ENCODE peak calls at places on chromosomes 1 and 21, in six cellular contexts. D, M, J, S, L and E are unnamed samples.

GRCh38 chr1:40421694-40422384 is 28.4 kb upstream of the ZFP69B start:
- DNase-seq in M (no peak), S (no peak), L (peak; percentile 99), D (no peak), J (no peak), E (no peak)

GRCh38 chr1:21072721-21073120 is 104.0 kb downstream of the EIF4G3 start:
- DNase-seq in L (no peak), S (no peak), J (no peak), M (no peak), D (no peak), E (no peak)

GRCh38 chr21:44011774-44012473 is at the start of gene TRAPPC10:
- DNase-seq in J (peak; percentile 82), M (peak; percentile 92), L (peak; percentile 62), S (peak; percentile 30), D (peak; percentile 62), E (peak; percentile 96)

GRCh38 chr1:154863702-154864174 is 6.3 kb downstream of the KCNN3 start:
- DNase-seq in D (peak; percentile 42), S (peak; percentile 85), L (peak; percentile 34), J (no peak), M (peak; percentile 79), E (peak; percentile 53)

GRCh38 chr1:70085451-70085850 is 119.9 kb downstream of the LRRC40 start:
- DNase-seq in D (no peak), L (no peak), S (no peak), J (no peak), M (no peak), E (no peak)

GRCh38 chr1:154739654-154740053 is 130.4 kb downstream of the KCNN3 start:
- DNase-seq in M (no peak), D (no peak), L (no peak), S (no peak), J (no peak), E (no peak)

GRCh38 chr1:209266590-209267172 is 316.8 kb upstream of the CAMK1G start:
- DNase-seq in S (no peak), L (no peak), J (no peak), M (no peak), D (no peak), E (no peak)

GRCh38 chr1:168621356-168621755 is 45.0 kb downstream of the XCL1 start:
- DNase-seq in D (no peak), L (no peak), S (no peak), J (peak; percentile 69), M (no peak), E (no peak)

GRCh38 chr1:193141804-193142203 is 20.0 kb downstream of the CDC73 start:
- DNase-seq in D (no peak), S (no peak), J (no peak), M (no peak), L (no peak), E (no peak)

DNA sequence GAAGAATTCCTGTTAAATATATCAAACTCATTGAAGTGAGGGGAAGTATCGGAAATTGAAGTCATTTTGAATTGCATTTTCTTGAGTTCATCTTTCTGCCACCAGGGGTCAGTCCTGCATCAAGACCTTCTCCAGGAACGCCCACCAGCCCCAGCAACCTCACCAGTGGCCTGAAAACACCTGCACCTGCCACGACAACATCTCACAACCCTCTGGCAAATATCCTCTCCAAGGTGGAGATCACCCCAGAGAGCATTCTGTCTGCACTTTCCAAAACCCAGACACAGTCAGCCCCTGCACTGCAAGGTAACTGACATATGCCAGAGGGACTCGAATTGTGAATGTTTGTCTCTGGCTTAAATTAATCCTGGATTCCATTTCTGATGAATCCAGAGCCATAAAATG is 22.8 kb upstream of the TARS2 start:
- DNase-seq in S (no peak), L (peak; percentile 51), J (peak; percentile 68), M (peak; percentile 67), D (peak; percentile 41), E (peak; percentile 75)
- TF ChIP-seq YY1 in S (peak; percentile 58), L (no peak), J (no peak), M (no peak), D (no peak), E (no peak)

GRCh38 chr1:203746281-203746680 is 18.7 kb upstream of the LAX1 start:
- DNase-seq in D (no peak), L (no peak), S (no peak), M (no peak), J (no peak), E (no peak)
- TF ChIP-seq YY1 in D (no peak), L (no peak), S (no peak), M (no peak), J (no peak), E (no peak)

DNA sequence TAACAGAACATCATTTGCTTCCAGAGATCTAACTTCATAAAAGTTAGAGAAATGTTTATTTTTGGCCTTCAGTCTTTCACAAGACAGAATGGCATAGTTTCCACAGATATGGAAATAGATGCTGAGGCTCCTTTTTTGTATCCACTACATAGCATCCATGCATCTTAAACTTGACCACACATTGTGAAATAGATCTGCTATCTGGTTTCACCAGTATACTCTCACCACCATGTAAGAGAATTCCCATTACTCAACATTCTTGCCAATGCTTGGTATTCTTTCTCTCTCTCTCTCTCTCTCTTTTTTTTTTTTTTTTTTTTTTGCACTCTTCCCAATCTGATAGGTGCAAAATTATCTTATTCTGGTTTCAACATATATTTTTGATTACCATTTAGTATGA is 52.1 kb upstream of the PRMT6 start:
- DNase-seq in J (no peak), D (no peak), L (no peak), S (no peak), M (no peak), E (no peak)
- TF ChIP-seq YY1 in J (no peak), D (no peak), L (no peak), S (no peak), M (no peak), E (no peak)

GRCh38 chr1:228512852-228513243 is 25.7 kb downstream of the RNF187 start:
- DNase-seq in D (no peak), S (no peak), L (no peak), M (no peak), J (no peak), E (no peak)
- TF ChIP-seq YY1 in D (no peak), S (no peak), L (no peak), M (no peak), J (no peak), E (no peak)

GRCh38 chr1:68204965-68205630 is 27.2 kb downstream of the WLS start:
- DNase-seq in D (no peak), J (no peak), M (no peak), L (no peak), S (no peak), E (no peak)

GRCh38 chr1:68202239-68202832 is 30.0 kb downstream of the WLS start:
- DNase-seq in L (no peak), S (no peak), M (no peak), D (no peak), J (no peak), E (no peak)

GRCh38 chr1:68199603-68200002 is 32.7 kb downstream of the WLS start:
- DNase-seq in M (no peak), J (no peak), S (no peak), L (no peak), D (no peak), E (no peak)

GRCh38 chr1:68198752-68199151 is 33.6 kb downstream of the WLS start:
- DNase-seq in S (no peak), J (no peak), L (no peak), M (no peak), D (no peak), E (no peak)

DNA sequence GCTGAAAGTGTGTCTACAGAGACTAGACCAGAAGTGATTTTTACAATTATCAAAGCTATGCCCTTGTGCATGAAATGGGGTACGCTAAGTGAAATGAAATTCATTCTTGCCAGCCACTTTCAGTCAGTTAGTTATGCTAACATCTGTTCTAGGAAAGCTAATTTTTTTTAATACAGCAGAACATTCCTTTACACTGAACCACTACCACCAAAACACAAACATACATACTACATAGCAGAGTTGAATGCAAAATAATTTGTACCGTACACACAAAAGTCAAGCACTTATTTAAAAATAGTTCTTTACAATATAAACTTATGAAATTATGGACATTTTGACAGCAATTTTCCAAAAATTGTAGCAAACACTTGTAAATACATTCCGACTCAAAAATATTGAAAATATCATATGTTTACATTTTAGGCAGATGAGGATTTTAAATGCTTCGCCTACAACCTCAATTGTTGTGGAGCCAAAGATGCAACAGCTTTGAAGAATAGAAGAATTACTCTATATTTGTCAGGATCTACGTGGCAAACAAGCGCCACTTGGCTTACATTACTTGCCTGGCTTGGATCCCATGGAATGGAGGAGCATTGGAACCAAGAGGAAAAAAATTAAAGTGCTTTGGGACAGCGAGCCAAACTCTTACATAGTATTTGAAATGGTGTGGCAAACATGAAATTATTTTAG is 30.6 kb downstream of the WLS start:
- DNase-seq in M (no peak), S (no peak), L (no peak), D (no peak), J (no peak), E (no peak)
- TF ChIP-seq YY1 in M (no peak), S (no peak), L (no peak), D (no peak), J (no peak), E (no peak)

GRCh38 chr1:116376734-116377096 is 3.7 kb downstream of the ATP1A1 start:
- DNase-seq in D (no peak), S (no peak), L (no peak), J (no peak), M (no peak), E (no peak)

GRCh38 chr1:116375884-116376733 is 3.1 kb downstream of the ATP1A1 start:
- DNase-seq in J (peak; percentile 60), L (peak; percentile 68), S (no peak), D (peak; percentile 68), M (no peak), E (no peak)

GRCh38 chr1:116379674-116380498 is 6.8 kb downstream of the ATP1A1 start:
- DNase-seq in M (no peak), S (no peak), D (no peak), J (no peak), L (peak; percentile 27), E (no peak)

GRCh38 chr1:116379057-116379630 is 6.1 kb downstream of the ATP1A1 start:
- DNase-seq in S (no peak), L (no peak), M (no peak), J (no peak), D (no peak), E (no peak)

GRCh38 chr1:116377564-116378529 is 4.8 kb downstream of the ATP1A1 start:
- DNase-seq in D (no peak), L (peak; percentile 79), J (no peak), S (peak; percentile 96), M (no peak), E (peak; percentile 38)
- TF ChIP-seq YY1 in D (no peak), L (no peak), J (no peak), S (peak; percentile 18), M (no peak), E (no peak)